ENCODE peak calls at places on chromosomes 16 and 17, in ten cellular contexts. One of them, this sample, is unnamed.

GRCh38 chr17:82920150-82920549 is 80.3 kb upstream of the ZNF750 start:
- DNase-seq in SK-N-SH: no peak
- DNase-seq in GM20000: no peak
- DNase-seq in AG09309: no peak
- DNase-seq in suprapubic skin: no peak
- DNase-seq in type B pancreatic cell: no peak
- DNase-seq in breast epithelium: no peak
- DNase-seq in lower leg skin: no peak
- DNase-seq in mucosa of descending colon: no peak
- DNase-seq in sigmoid colon: no peak
- DNase-seq in this sample: no peak

GRCh38 chr17:81329279-81329926 is 34.3 kb upstream of the SLC38A10 start:
- DNase-seq in sigmoid colon: peak; percentile 97
- DNase-seq in lower leg skin: peak; percentile 88
- DNase-seq in SK-N-SH: peak; percentile 91
- DNase-seq in breast epithelium: peak; percentile 89
- DNase-seq in suprapubic skin: peak; percentile 92
- DNase-seq in type B pancreatic cell: peak; percentile 86
- DNase-seq in GM20000: no peak
- DNase-seq in AG09309: peak; percentile 59
- DNase-seq in mucosa of descending colon: peak; percentile 92
- DNase-seq in this sample: peak; percentile 99

GRCh38 chr17:4786111-4786491 is at the start of gene VMO1:
- DNase-seq in GM20000: no peak
- DNase-seq in sigmoid colon: peak; percentile 74
- DNase-seq in SK-N-SH: peak; percentile 73
- DNase-seq in suprapubic skin: no peak
- DNase-seq in type B pancreatic cell: no peak
- DNase-seq in mucosa of descending colon: peak; percentile 39
- DNase-seq in AG09309: no peak
- DNase-seq in breast epithelium: no peak
- DNase-seq in lower leg skin: no peak
- DNase-seq in this sample: no peak

GRCh38 chr17:74453665-74454196 is 12.7 kb upstream of the CD300A start:
- DNase-seq in mucosa of descending colon: peak; percentile 95
- DNase-seq in SK-N-SH: peak; percentile 99
- DNase-seq in type B pancreatic cell: no peak
- DNase-seq in sigmoid colon: no peak
- DNase-seq in suprapubic skin: no peak
- DNase-seq in lower leg skin: no peak
- DNase-seq in GM20000: peak; percentile 97
- DNase-seq in breast epithelium: peak; percentile 81
- DNase-seq in AG09309: no peak
- DNase-seq in this sample: peak; percentile 94

GRCh38 chr17:33073416-33073815 is 81.8 kb downstream of the SPACA3 start:
- DNase-seq in suprapubic skin: no peak
- DNase-seq in sigmoid colon: no peak
- DNase-seq in type B pancreatic cell: no peak
- DNase-seq in mucosa of descending colon: no peak
- DNase-seq in AG09309: no peak
- DNase-seq in lower leg skin: no peak
- DNase-seq in SK-N-SH: no peak
- DNase-seq in breast epithelium: no peak
- DNase-seq in GM20000: no peak
- DNase-seq in this sample: no peak

GRCh38 chr17:64707077-64707591 is 45.0 kb upstream of the SMURF2 start:
- DNase-seq in breast epithelium: peak; percentile 77
- DNase-seq in GM20000: no peak
- DNase-seq in sigmoid colon: peak; percentile 96
- DNase-seq in SK-N-SH: peak; percentile 74
- DNase-seq in mucosa of descending colon: peak; percentile 89
- DNase-seq in suprapubic skin: peak; percentile 86
- DNase-seq in type B pancreatic cell: no peak
- DNase-seq in lower leg skin: peak; percentile 89
- DNase-seq in AG09309: peak; percentile 97
- DNase-seq in this sample: peak; percentile 56

GRCh38 chr16:27374231-27374793 is 27.7 kb upstream of the IL21R start:
- DNase-seq in type B pancreatic cell: no peak
- DNase-seq in lower leg skin: no peak
- DNase-seq in sigmoid colon: no peak
- DNase-seq in GM20000: peak; percentile 37
- DNase-seq in AG09309: no peak
- DNase-seq in mucosa of descending colon: no peak
- DNase-seq in SK-N-SH: no peak
- DNase-seq in breast epithelium: no peak
- DNase-seq in suprapubic skin: peak; percentile 38
- DNase-seq in this sample: no peak

GRCh38 chr16:2785101-2785991 is 2.0 kb downstream of the PRSS33 start:
- DNase-seq in lower leg skin: no peak
- DNase-seq in breast epithelium: no peak
- DNase-seq in SK-N-SH: peak; percentile 70
- DNase-seq in type B pancreatic cell: no peak
- DNase-seq in mucosa of descending colon: peak; percentile 60
- DNase-seq in sigmoid colon: peak; percentile 61
- DNase-seq in AG09309: no peak
- DNase-seq in GM20000: no peak
- DNase-seq in suprapubic skin: peak; percentile 77
- DNase-seq in this sample: no peak

GRCh38 chr17:27669136-27669535 is 38.1 kb downstream of the LGALS9 start:
- DNase-seq in AG09309: no peak
- DNase-seq in type B pancreatic cell: no peak
- DNase-seq in lower leg skin: no peak
- DNase-seq in breast epithelium: no peak
- DNase-seq in SK-N-SH: no peak
- DNase-seq in mucosa of descending colon: no peak
- DNase-seq in sigmoid colon: no peak
- DNase-seq in GM20000: no peak
- DNase-seq in suprapubic skin: no peak
- DNase-seq in this sample: no peak

GRCh38 chr17:58096892-58097291 is 13.7 kb downstream of the DYNLL2 start:
- DNase-seq in sigmoid colon: no peak
- DNase-seq in breast epithelium: no peak
- DNase-seq in AG09309: no peak
- DNase-seq in GM20000: no peak
- DNase-seq in SK-N-SH: no peak
- DNase-seq in type B pancreatic cell: no peak
- DNase-seq in suprapubic skin: no peak
- DNase-seq in lower leg skin: no peak
- DNase-seq in mucosa of descending colon: no peak
- DNase-seq in this sample: no peak
- TF ChIP-seq CTCF in sigmoid colon: no peak
- TF ChIP-seq CTCF in breast epithelium: no peak
- TF ChIP-seq CTCF in AG09309: no peak
- TF ChIP-seq CTCF in GM20000: no peak
- TF ChIP-seq CTCF in SK-N-SH: peak; percentile 36
- TF ChIP-seq CTCF in type B pancreatic cell: peak; percentile 46
- TF ChIP-seq CTCF in suprapubic skin: no peak
- TF ChIP-seq CTCF in lower leg skin: no peak
- TF ChIP-seq CTCF in mucosa of descending colon: no peak
- TF ChIP-seq CTCF in this sample: no peak

GRCh38 chr16:57145964-57146647 is 39.7 kb downstream of the PSME3IP1 start:
- DNase-seq in breast epithelium: no peak
- DNase-seq in AG09309: no peak
- DNase-seq in sigmoid colon: peak; percentile 58
- DNase-seq in SK-N-SH: no peak
- DNase-seq in type B pancreatic cell: no peak
- DNase-seq in suprapubic skin: peak; percentile 71
- DNase-seq in GM20000: no peak
- DNase-seq in lower leg skin: no peak
- DNase-seq in mucosa of descending colon: no peak
- DNase-seq in this sample: no peak

GRCh38 chr16:57148481-57148880 is 37.4 kb downstream of the PSME3IP1 start:
- DNase-seq in suprapubic skin: no peak
- DNase-seq in mucosa of descending colon: no peak
- DNase-seq in breast epithelium: no peak
- DNase-seq in GM20000: no peak
- DNase-seq in lower leg skin: no peak
- DNase-seq in type B pancreatic cell: no peak
- DNase-seq in AG09309: no peak
- DNase-seq in sigmoid colon: peak; percentile 57
- DNase-seq in SK-N-SH: no peak
- DNase-seq in this sample: no peak

GRCh38 chr16:57145046-57145963 is 40.5 kb downstream of the PSME3IP1 start:
- DNase-seq in GM20000: no peak
- DNase-seq in SK-N-SH: no peak
- DNase-seq in sigmoid colon: peak; percentile 52
- DNase-seq in type B pancreatic cell: no peak
- DNase-seq in suprapubic skin: peak; percentile 71
- DNase-seq in AG09309: no peak
- DNase-seq in mucosa of descending colon: no peak
- DNase-seq in lower leg skin: no peak
- DNase-seq in breast epithelium: no peak
- DNase-seq in this sample: no peak

GRCh38 chr16:57147381-57148191 is 38.3 kb downstream of the PSME3IP1 start:
- DNase-seq in breast epithelium: no peak
- DNase-seq in SK-N-SH: peak; percentile 59
- DNase-seq in lower leg skin: no peak
- DNase-seq in suprapubic skin: no peak
- DNase-seq in sigmoid colon: peak; percentile 66
- DNase-seq in GM20000: peak; percentile 39
- DNase-seq in type B pancreatic cell: no peak
- DNase-seq in mucosa of descending colon: no peak
- DNase-seq in AG09309: peak; percentile 51
- DNase-seq in this sample: no peak

DNA sequence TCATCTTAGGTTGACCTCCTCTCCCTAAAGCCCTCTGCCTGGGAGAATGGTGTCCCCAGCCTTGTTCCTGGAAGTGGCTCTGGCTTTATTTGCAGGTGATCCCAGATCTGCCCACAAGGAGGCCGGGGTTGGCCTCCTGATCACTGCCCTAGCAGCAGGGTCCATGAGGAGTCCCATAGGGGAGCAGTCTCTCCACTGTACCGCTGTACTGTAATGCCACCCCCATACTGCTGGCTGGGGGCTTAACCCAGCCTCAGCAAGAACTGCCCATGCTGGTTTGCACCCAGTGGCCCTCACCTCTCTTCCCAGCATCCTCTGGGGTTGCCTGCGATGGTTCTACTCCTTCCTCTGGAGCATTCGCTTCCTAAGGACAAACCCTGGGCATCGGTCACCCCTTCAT is 39.1 kb downstream of the PSME3IP1 start:
- DNase-seq in type B pancreatic cell: no peak
- DNase-seq in GM20000: no peak
- DNase-seq in lower leg skin: no peak
- DNase-seq in mucosa of descending colon: no peak
- DNase-seq in sigmoid colon: peak; percentile 55
- DNase-seq in SK-N-SH: peak; percentile 57
- DNase-seq in suprapubic skin: peak; percentile 41
- DNase-seq in breast epithelium: no peak
- DNase-seq in AG09309: no peak
- DNase-seq in this sample: no peak
- TF ChIP-seq CTCF in type B pancreatic cell: peak; percentile 59
- TF ChIP-seq CTCF in GM20000: no peak
- TF ChIP-seq CTCF in lower leg skin: no peak
- TF ChIP-seq CTCF in mucosa of descending colon: no peak
- TF ChIP-seq CTCF in sigmoid colon: no peak
- TF ChIP-seq CTCF in SK-N-SH: peak; percentile 38
- TF ChIP-seq CTCF in suprapubic skin: no peak
- TF ChIP-seq CTCF in breast epithelium: peak; percentile 11
- TF ChIP-seq CTCF in AG09309: peak; percentile 9
- TF ChIP-seq CTCF in this sample: no peak

DNA sequence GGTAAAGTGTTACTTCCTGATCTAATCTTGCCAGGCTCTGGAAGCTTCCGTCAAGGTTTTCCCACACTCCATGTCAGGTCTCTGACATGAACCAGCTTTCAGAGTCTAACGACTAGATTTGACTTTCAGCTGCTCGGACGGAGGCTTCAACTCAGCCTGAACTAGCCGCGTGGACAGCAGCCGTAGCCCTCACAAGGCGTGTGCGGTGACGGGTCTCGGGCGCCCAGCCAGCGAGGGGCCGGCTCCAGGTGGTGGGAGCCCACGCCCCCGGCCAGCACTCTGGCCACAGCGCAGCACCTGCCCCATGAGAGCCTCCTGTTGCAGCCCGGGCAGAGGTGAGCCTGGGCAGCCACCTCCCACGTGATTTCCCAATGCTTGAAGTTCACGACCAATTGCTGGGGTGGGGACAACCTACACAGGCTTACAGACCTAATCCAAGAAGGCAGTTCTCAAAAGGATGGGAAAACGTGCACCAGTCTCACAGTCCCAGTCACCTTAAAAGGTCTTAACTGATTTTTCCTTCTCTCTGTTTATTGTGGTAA is 45.5 kb downstream of the TBC1D16 start:
- DNase-seq in AG09309: no peak
- DNase-seq in mucosa of descending colon: no peak
- DNase-seq in suprapubic skin: no peak
- DNase-seq in breast epithelium: no peak
- DNase-seq in SK-N-SH: no peak
- DNase-seq in GM20000: no peak
- DNase-seq in sigmoid colon: no peak
- DNase-seq in type B pancreatic cell: no peak
- DNase-seq in lower leg skin: no peak
- DNase-seq in this sample: no peak
- TF ChIP-seq CTCF in AG09309: no peak
- TF ChIP-seq CTCF in mucosa of descending colon: no peak
- TF ChIP-seq CTCF in suprapubic skin: no peak
- TF ChIP-seq CTCF in breast epithelium: no peak
- TF ChIP-seq CTCF in SK-N-SH: no peak
- TF ChIP-seq CTCF in GM20000: no peak
- TF ChIP-seq CTCF in sigmoid colon: no peak
- TF ChIP-seq CTCF in type B pancreatic cell: no peak
- TF ChIP-seq CTCF in lower leg skin: no peak
- TF ChIP-seq CTCF in this sample: no peak

GRCh38 chr17:48374650-48375230 is 55.3 kb downstream of the SKAP1 start:
- DNase-seq in lower leg skin: no peak
- DNase-seq in AG09309: no peak
- DNase-seq in mucosa of descending colon: peak; percentile 58
- DNase-seq in suprapubic skin: no peak
- DNase-seq in SK-N-SH: peak; percentile 24
- DNase-seq in type B pancreatic cell: no peak
- DNase-seq in GM20000: peak; percentile 28
- DNase-seq in sigmoid colon: no peak
- DNase-seq in breast epithelium: no peak
- DNase-seq in this sample: no peak

GRCh38 chr17:48373882-48374281 is 56.1 kb downstream of the SKAP1 start:
- DNase-seq in SK-N-SH: no peak
- DNase-seq in sigmoid colon: no peak
- DNase-seq in lower leg skin: no peak
- DNase-seq in breast epithelium: no peak
- DNase-seq in AG09309: no peak
- DNase-seq in type B pancreatic cell: no peak
- DNase-seq in GM20000: no peak
- DNase-seq in suprapubic skin: no peak
- DNase-seq in mucosa of descending colon: no peak
- DNase-seq in this sample: no peak

GRCh38 chr17:48373130-48373844 is 56.7 kb downstream of the SKAP1 start:
- DNase-seq in GM20000: no peak
- DNase-seq in AG09309: no peak
- DNase-seq in suprapubic skin: no peak
- DNase-seq in mucosa of descending colon: no peak
- DNase-seq in lower leg skin: no peak
- DNase-seq in SK-N-SH: no peak
- DNase-seq in sigmoid colon: no peak
- DNase-seq in breast epithelium: no peak
- DNase-seq in type B pancreatic cell: no peak
- DNase-seq in this sample: no peak

GRCh38 chr17:48376926-48377325 is 53.1 kb downstream of the SKAP1 start:
- DNase-seq in AG09309: no peak
- DNase-seq in mucosa of descending colon: no peak
- DNase-seq in GM20000: no peak
- DNase-seq in lower leg skin: no peak
- DNase-seq in suprapubic skin: no peak
- DNase-seq in breast epithelium: no peak
- DNase-seq in type B pancreatic cell: no peak
- DNase-seq in SK-N-SH: no peak
- DNase-seq in sigmoid colon: no peak
- DNase-seq in this sample: no peak

GRCh38 chr17:48375356-48375755 is 54.7 kb downstream of the SKAP1 start:
- DNase-seq in AG09309: no peak
- DNase-seq in type B pancreatic cell: no peak
- DNase-seq in GM20000: no peak
- DNase-seq in lower leg skin: no peak
- DNase-seq in breast epithelium: no peak
- DNase-seq in mucosa of descending colon: no peak
- DNase-seq in SK-N-SH: no peak
- DNase-seq in sigmoid colon: no peak
- DNase-seq in suprapubic skin: no peak
- DNase-seq in this sample: no peak
- TF ChIP-seq CTCF in AG09309: no peak
- TF ChIP-seq CTCF in type B pancreatic cell: no peak
- TF ChIP-seq CTCF in GM20000: no peak
- TF ChIP-seq CTCF in lower leg skin: no peak
- TF ChIP-seq CTCF in breast epithelium: no peak
- TF ChIP-seq CTCF in mucosa of descending colon: no peak
- TF ChIP-seq CTCF in SK-N-SH: no peak
- TF ChIP-seq CTCF in sigmoid colon: no peak
- TF ChIP-seq CTCF in suprapubic skin: no peak
- TF ChIP-seq CTCF in this sample: no peak

This sample was measured in gastrocnemius medialis.